ENCODE peak calls at places on chromosomes 12 and 14, in ten cellular contexts. One of them, this sample, is unnamed.
A peak's percentile ranks its signal among the peaks of the same experiment; 100 is the strongest.

GRCh38 chr12:124422142-124422569 is 127.3 kb downstream of the RFLNA start:
- DNase-seq in lung: peak; percentile 68
- DNase-seq in effector memory CD4-positive, alpha-beta T cell: no peak
- DNase-seq in stomach: peak; percentile 77
- DNase-seq in ovary: peak; percentile 68
- DNase-seq in sigmoid colon: no peak
- DNase-seq in CD4-positive, alpha-beta memory T cell: no peak
- DNase-seq in DND-41: no peak
- DNase-seq in breast epithelium: peak; percentile 91
- DNase-seq in neuronal stem cell: no peak
- DNase-seq in this sample: peak; percentile 81

GRCh38 chr12:22687677-22688076 is 62.7 kb downstream of the ETNK1 start:
- DNase-seq in lung: no peak
- DNase-seq in effector memory CD4-positive, alpha-beta T cell: no peak
- DNase-seq in stomach: no peak
- DNase-seq in ovary: no peak
- DNase-seq in sigmoid colon: no peak
- DNase-seq in CD4-positive, alpha-beta memory T cell: no peak
- DNase-seq in DND-41: no peak
- DNase-seq in breast epithelium: no peak
- DNase-seq in neuronal stem cell: no peak
- DNase-seq in this sample: no peak

GRCh38 chr12:113152835-113153814 is 3.6 kb downstream of the CFAP73 start:
- DNase-seq in lung: peak; percentile 58
- DNase-seq in effector memory CD4-positive, alpha-beta T cell: peak; percentile 47
- DNase-seq in stomach: peak; percentile 75
- DNase-seq in ovary: no peak
- DNase-seq in sigmoid colon: no peak
- DNase-seq in CD4-positive, alpha-beta memory T cell: peak; percentile 74
- DNase-seq in DND-41: peak; percentile 75
- DNase-seq in breast epithelium: peak; percentile 63
- DNase-seq in neuronal stem cell: no peak
- DNase-seq in this sample: peak; percentile 69

GRCh38 chr12:20557076-20557475 is 138.1 kb upstream of the SLCO1C1 start:
- DNase-seq in lung: no peak
- DNase-seq in effector memory CD4-positive, alpha-beta T cell: no peak
- DNase-seq in stomach: no peak
- DNase-seq in ovary: no peak
- DNase-seq in sigmoid colon: no peak
- DNase-seq in CD4-positive, alpha-beta memory T cell: no peak
- DNase-seq in DND-41: no peak
- DNase-seq in breast epithelium: no peak
- DNase-seq in neuronal stem cell: no peak
- DNase-seq in this sample: no peak

GRCh38 chr14:31300296-31300695 is 92.7 kb upstream of the HECTD1 start:
- DNase-seq in lung: no peak
- DNase-seq in effector memory CD4-positive, alpha-beta T cell: no peak
- DNase-seq in stomach: no peak
- DNase-seq in ovary: no peak
- DNase-seq in sigmoid colon: no peak
- DNase-seq in CD4-positive, alpha-beta memory T cell: no peak
- DNase-seq in DND-41: no peak
- DNase-seq in breast epithelium: no peak
- DNase-seq in neuronal stem cell: no peak
- DNase-seq in this sample: no peak

GRCh38 chr12:52350021-52350620 is 17.2 kb downstream of the KRT85 start:
- DNase-seq in lung: no peak
- DNase-seq in effector memory CD4-positive, alpha-beta T cell: no peak
- DNase-seq in stomach: peak; percentile 14
- DNase-seq in ovary: no peak
- DNase-seq in sigmoid colon: no peak
- DNase-seq in CD4-positive, alpha-beta memory T cell: no peak
- DNase-seq in DND-41: no peak
- DNase-seq in breast epithelium: no peak
- DNase-seq in neuronal stem cell: no peak
- DNase-seq in this sample: no peak

GRCh38 chr14:87468531-87468930 is 524.5 kb downstream of the GALC start:
- DNase-seq in lung: no peak
- DNase-seq in effector memory CD4-positive, alpha-beta T cell: no peak
- DNase-seq in stomach: no peak
- DNase-seq in ovary: no peak
- DNase-seq in sigmoid colon: no peak
- DNase-seq in CD4-positive, alpha-beta memory T cell: no peak
- DNase-seq in DND-41: no peak
- DNase-seq in breast epithelium: no peak
- DNase-seq in neuronal stem cell: no peak
- DNase-seq in this sample: no peak

GRCh38 chr12:76587428-76588178 is 28.0 kb upstream of the OSBPL8 start:
- DNase-seq in lung: no peak
- DNase-seq in effector memory CD4-positive, alpha-beta T cell: no peak
- DNase-seq in stomach: no peak
- DNase-seq in ovary: no peak
- DNase-seq in sigmoid colon: no peak
- DNase-seq in CD4-positive, alpha-beta memory T cell: no peak
- DNase-seq in DND-41: no peak
- DNase-seq in breast epithelium: no peak
- DNase-seq in neuronal stem cell: no peak
- DNase-seq in this sample: no peak

GRCh38 chr12:52892193-52892852 is 12.6 kb downstream of the KRT8 start:
- DNase-seq in lung: no peak
- DNase-seq in effector memory CD4-positive, alpha-beta T cell: no peak
- DNase-seq in stomach: no peak
- DNase-seq in ovary: no peak
- DNase-seq in sigmoid colon: no peak
- DNase-seq in CD4-positive, alpha-beta memory T cell: no peak
- DNase-seq in DND-41: no peak
- DNase-seq in breast epithelium: no peak
- DNase-seq in neuronal stem cell: no peak
- DNase-seq in this sample: no peak

GRCh38 chr12:78697817-78698415 is 166.7 kb upstream of the SYT1 start:
- DNase-seq in lung: no peak
- DNase-seq in effector memory CD4-positive, alpha-beta T cell: no peak
- DNase-seq in stomach: no peak
- DNase-seq in ovary: no peak
- DNase-seq in sigmoid colon: no peak
- DNase-seq in CD4-positive, alpha-beta memory T cell: no peak
- DNase-seq in DND-41: no peak
- DNase-seq in breast epithelium: no peak
- DNase-seq in neuronal stem cell: no peak
- DNase-seq in this sample: no peak

GRCh38 chr12:95848575-95849388 is 10.0 kb upstream of the SNRPF start:
- DNase-seq in lung: peak; percentile 46
- DNase-seq in effector memory CD4-positive, alpha-beta T cell: no peak
- DNase-seq in stomach: peak; percentile 55
- DNase-seq in ovary: no peak
- DNase-seq in sigmoid colon: no peak
- DNase-seq in CD4-positive, alpha-beta memory T cell: no peak
- DNase-seq in DND-41: peak; percentile 39
- DNase-seq in breast epithelium: no peak
- DNase-seq in neuronal stem cell: peak; percentile 29
- DNase-seq in this sample: peak; percentile 44

GRCh38 chr12:52050116-52050770 is 999 bp upstream of the NR4A1 start:
- DNase-seq in lung: no peak
- DNase-seq in effector memory CD4-positive, alpha-beta T cell: no peak
- DNase-seq in stomach: peak; percentile 67
- DNase-seq in ovary: peak; percentile 83
- DNase-seq in sigmoid colon: peak; percentile 79
- DNase-seq in CD4-positive, alpha-beta memory T cell: no peak
- DNase-seq in DND-41: no peak
- DNase-seq in breast epithelium: no peak
- DNase-seq in neuronal stem cell: no peak
- DNase-seq in this sample: peak; percentile 33

GRCh38 chr12:75945581-75945980 is 86.0 kb downstream of the PHLDA1 start:
- DNase-seq in lung: no peak
- DNase-seq in effector memory CD4-positive, alpha-beta T cell: no peak
- DNase-seq in stomach: no peak
- DNase-seq in ovary: no peak
- DNase-seq in sigmoid colon: no peak
- DNase-seq in CD4-positive, alpha-beta memory T cell: no peak
- DNase-seq in DND-41: no peak
- DNase-seq in breast epithelium: no peak
- DNase-seq in neuronal stem cell: no peak
- DNase-seq in this sample: no peak

GRCh38 chr14:97301931-97302559 is 504.9 kb downstream of the VRK1 start:
- DNase-seq in lung: no peak
- DNase-seq in effector memory CD4-positive, alpha-beta T cell: no peak
- DNase-seq in stomach: no peak
- DNase-seq in ovary: no peak
- DNase-seq in sigmoid colon: no peak
- DNase-seq in CD4-positive, alpha-beta memory T cell: no peak
- DNase-seq in DND-41: no peak
- DNase-seq in breast epithelium: no peak
- DNase-seq in neuronal stem cell: no peak
- DNase-seq in this sample: no peak

GRCh38 chr12:1820191-1820599 is at the start of gene LRTM2:
- DNase-seq in lung: no peak
- DNase-seq in effector memory CD4-positive, alpha-beta T cell: no peak
- DNase-seq in stomach: no peak
- DNase-seq in ovary: no peak
- DNase-seq in sigmoid colon: no peak
- DNase-seq in CD4-positive, alpha-beta memory T cell: no peak
- DNase-seq in DND-41: no peak
- DNase-seq in breast epithelium: no peak
- DNase-seq in neuronal stem cell: no peak
- DNase-seq in this sample: no peak

GRCh38 chr12:4908694-4909396 is 860 bp upstream of the KCNA1 start:
- DNase-seq in lung: no peak
- DNase-seq in effector memory CD4-positive, alpha-beta T cell: no peak
- DNase-seq in stomach: no peak
- DNase-seq in ovary: no peak
- DNase-seq in sigmoid colon: peak; percentile 60
- DNase-seq in CD4-positive, alpha-beta memory T cell: no peak
- DNase-seq in DND-41: no peak
- DNase-seq in breast epithelium: no peak
- DNase-seq in neuronal stem cell: peak; percentile 89
- DNase-seq in this sample: no peak
- H3K4me3 ChIP-seq in lung: no peak overlapping the region
- H3K4me3 ChIP-seq in effector memory CD4-positive, alpha-beta T cell: no peak overlapping the region
- H3K4me3 ChIP-seq in stomach: peak overlapping the region; percentile 48
- H3K4me3 ChIP-seq in ovary: no peak overlapping the region
- H3K4me3 ChIP-seq in sigmoid colon: peak overlapping the region; percentile 62
- H3K4me3 ChIP-seq in CD4-positive, alpha-beta memory T cell: no peak overlapping the region
- H3K4me3 ChIP-seq in DND-41: no peak overlapping the region
- H3K4me3 ChIP-seq in breast epithelium: peak overlapping the region; percentile 60
- H3K4me3 ChIP-seq in neuronal stem cell: peak overlapping the region; percentile 81
- H3K4me3 ChIP-seq in this sample: no peak overlapping the region

GRCh38 chr12:47805417-47805816 is 14.3 kb downstream of the HDAC7 start:
- DNase-seq in lung: no peak
- DNase-seq in effector memory CD4-positive, alpha-beta T cell: no peak
- DNase-seq in stomach: no peak
- DNase-seq in ovary: no peak
- DNase-seq in sigmoid colon: no peak
- DNase-seq in CD4-positive, alpha-beta memory T cell: no peak
- DNase-seq in DND-41: no peak
- DNase-seq in breast epithelium: no peak
- DNase-seq in neuronal stem cell: no peak
- DNase-seq in this sample: no peak
- H3K4me1 ChIP-seq in lung: peaks cover 68% of the 10 kb centered on the region
- H3K4me1 ChIP-seq in effector memory CD4-positive, alpha-beta T cell: peaks cover 87% of the 10 kb centered on the region
- H3K4me1 ChIP-seq in stomach: peaks cover 100% of the 10 kb centered on the region
- H3K4me1 ChIP-seq in ovary: peaks cover 37% of the 10 kb centered on the region
- H3K4me1 ChIP-seq in sigmoid colon: peaks cover 100% of the 10 kb centered on the region
- H3K4me1 ChIP-seq in CD4-positive, alpha-beta memory T cell: peaks cover 99% of the 10 kb centered on the region
- H3K4me1 ChIP-seq in DND-41: peaks cover 32% of the 10 kb centered on the region
- H3K4me1 ChIP-seq in breast epithelium: peaks cover 70% of the 10 kb centered on the region
- H3K4me1 ChIP-seq in neuronal stem cell: peaks cover 24% of the 10 kb centered on the region
- H3K4me1 ChIP-seq in this sample: peaks cover 21% of the 10 kb centered on the region

DNA sequence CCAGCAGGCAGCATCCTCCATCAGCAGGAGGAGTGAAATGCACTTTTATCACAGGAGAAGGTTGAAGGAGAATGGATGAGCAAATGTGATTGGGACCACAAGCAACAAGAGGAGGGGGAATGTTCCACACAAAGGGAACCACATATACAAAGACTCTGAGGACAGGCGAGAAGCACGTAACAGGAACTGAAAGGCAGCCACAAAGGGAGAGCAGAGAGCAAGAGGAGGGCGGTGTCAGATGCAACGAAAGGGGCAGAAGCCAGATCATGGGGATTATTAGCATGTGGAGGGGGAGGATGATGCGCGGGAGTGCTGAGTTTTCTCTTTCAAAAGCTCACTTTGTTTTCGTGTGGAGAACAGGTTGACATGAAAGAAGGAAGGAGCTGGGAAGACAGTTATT is 241.1 kb downstream of the SPTSSA start:
- DNase-seq in lung: no peak
- DNase-seq in effector memory CD4-positive, alpha-beta T cell: no peak
- DNase-seq in stomach: no peak
- DNase-seq in ovary: no peak
- DNase-seq in sigmoid colon: no peak
- DNase-seq in CD4-positive, alpha-beta memory T cell: peak; percentile 6
- DNase-seq in DND-41: peak; percentile 57
- DNase-seq in breast epithelium: no peak
- DNase-seq in neuronal stem cell: no peak
- DNase-seq in this sample: no peak
- H3K4me3 ChIP-seq in lung: no peak overlapping the region
- H3K4me3 ChIP-seq in effector memory CD4-positive, alpha-beta T cell: no peak overlapping the region
- H3K4me3 ChIP-seq in stomach: no peak overlapping the region
- H3K4me3 ChIP-seq in ovary: no peak overlapping the region
- H3K4me3 ChIP-seq in sigmoid colon: no peak overlapping the region
- H3K4me3 ChIP-seq in CD4-positive, alpha-beta memory T cell: no peak overlapping the region
- H3K4me3 ChIP-seq in DND-41: no peak overlapping the region
- H3K4me3 ChIP-seq in breast epithelium: no peak overlapping the region
- H3K4me3 ChIP-seq in neuronal stem cell: no peak overlapping the region
- H3K4me3 ChIP-seq in this sample: no peak overlapping the region

GRCh38 chr14:100405752-100406455 is 82.8 kb downstream of the SLC25A47 start:
- DNase-seq in lung: no peak
- DNase-seq in effector memory CD4-positive, alpha-beta T cell: no peak
- DNase-seq in stomach: no peak
- DNase-seq in ovary: no peak
- DNase-seq in sigmoid colon: no peak
- DNase-seq in CD4-positive, alpha-beta memory T cell: no peak
- DNase-seq in DND-41: peak; percentile 67
- DNase-seq in breast epithelium: no peak
- DNase-seq in neuronal stem cell: no peak
- DNase-seq in this sample: no peak

GRCh38 chr14:100407376-100408102 is 84.4 kb downstream of the SLC25A47 start:
- DNase-seq in lung: no peak
- DNase-seq in effector memory CD4-positive, alpha-beta T cell: no peak
- DNase-seq in stomach: no peak
- DNase-seq in ovary: no peak
- DNase-seq in sigmoid colon: no peak
- DNase-seq in CD4-positive, alpha-beta memory T cell: no peak
- DNase-seq in DND-41: peak; percentile 54
- DNase-seq in breast epithelium: no peak
- DNase-seq in neuronal stem cell: no peak
- DNase-seq in this sample: peak; percentile 67

GRCh38 chr14:100404419-100404818 is 81.3 kb downstream of the SLC25A47 start:
- DNase-seq in lung: no peak
- DNase-seq in effector memory CD4-positive, alpha-beta T cell: no peak
- DNase-seq in stomach: no peak
- DNase-seq in ovary: no peak
- DNase-seq in sigmoid colon: no peak
- DNase-seq in CD4-positive, alpha-beta memory T cell: no peak
- DNase-seq in DND-41: no peak
- DNase-seq in breast epithelium: no peak
- DNase-seq in neuronal stem cell: no peak
- DNase-seq in this sample: no peak

GRCh38 chr14:100408350-100409015 is 85.3 kb downstream of the SLC25A47 start:
- DNase-seq in lung: no peak
- DNase-seq in effector memory CD4-positive, alpha-beta T cell: no peak
- DNase-seq in stomach: no peak
- DNase-seq in ovary: no peak
- DNase-seq in sigmoid colon: no peak
- DNase-seq in CD4-positive, alpha-beta memory T cell: peak; percentile 3
- DNase-seq in DND-41: peak; percentile 35
- DNase-seq in breast epithelium: no peak
- DNase-seq in neuronal stem cell: no peak
- DNase-seq in this sample: peak; percentile 84

GRCh38 chr14:100406505-100407131 is 83.5 kb downstream of the SLC25A47 start:
- DNase-seq in lung: no peak
- DNase-seq in effector memory CD4-positive, alpha-beta T cell: no peak
- DNase-seq in stomach: peak; percentile 46
- DNase-seq in ovary: no peak
- DNase-seq in sigmoid colon: no peak
- DNase-seq in CD4-positive, alpha-beta memory T cell: peak; percentile 29
- DNase-seq in DND-41: peak; percentile 94
- DNase-seq in breast epithelium: peak; percentile 29
- DNase-seq in neuronal stem cell: no peak
- DNase-seq in this sample: peak; percentile 98
- H3K4me1 ChIP-seq in lung: peaks cover 14% of the 10 kb centered on the region
- H3K4me1 ChIP-seq in effector memory CD4-positive, alpha-beta T cell: peaks cover 17% of the 10 kb centered on the region
- H3K4me1 ChIP-seq in stomach: peaks cover 16% of the 10 kb centered on the region
- H3K4me1 ChIP-seq in ovary: no peaks in the 10 kb centered on the region
- H3K4me1 ChIP-seq in sigmoid colon: peaks cover 8% of the 10 kb centered on the region
- H3K4me1 ChIP-seq in CD4-positive, alpha-beta memory T cell: peaks cover 35% of the 10 kb centered on the region
- H3K4me1 ChIP-seq in DND-41: peaks cover 89% of the 10 kb centered on the region
- H3K4me1 ChIP-seq in breast epithelium: peaks cover 8% of the 10 kb centered on the region
- H3K4me1 ChIP-seq in neuronal stem cell: peaks cover 41% of the 10 kb centered on the region
- H3K4me1 ChIP-seq in this sample: peaks cover 24% of the 10 kb centered on the region

This sample was measured in small intestine.